ENCODE peak calls at places on chromosomes 16 and 17, in five cellular contexts. X, S, Y, O and W are unnamed samples.

GRCh38 chr17:75289832-75290337 is 652 bp upstream of the SLC25A19 start:
- DNase-seq in X (peak), S (peak), Y (peak), O (peak), W (no peak)

GRCh38 chr16:88870608-88871348 is 4.3 kb upstream of the PABPN1L start:
- DNase-seq in X (no peak), S (no peak), Y (no peak), O (no peak), W (no peak)

GRCh38 chr17:16288860-16289571 is 64.3 kb downstream of the CENPV start:
- DNase-seq in X (peak), S (no peak), Y (no peak), O (no peak), W (no peak)

GRCh38 chr16:47780213-47780612 is 319.1 kb downstream of the PHKB start:
- DNase-seq in X (no peak), S (no peak), Y (no peak), O (no peak), W (no peak)

GRCh38 chr17:77745702-77746101 is 212.8 kb upstream of the TNRC6C start:
- DNase-seq in X (no peak), S (no peak), Y (no peak), O (no peak), W (no peak)

GRCh38 chr16:64654137-64654652 is 467.7 kb downstream of the CDH11 start:
- DNase-seq in X (no peak), S (no peak), Y (no peak), O (no peak), W (peak)

GRCh38 chr17:13410874-13411273 is 190.9 kb downstream of the HS3ST3A1 start:
- DNase-seq in X (no peak), S (peak), Y (no peak), O (no peak), W (no peak)

GRCh38 chr16:2257726-2258125 is 6.3 kb upstream of the ECI1 start:
- DNase-seq in X (no peak), S (no peak), Y (peak), O (no peak), W (no peak)

GRCh38 chr16:88533381-88533831 is 36.8 kb upstream of the ZC3H18 start:
- DNase-seq in X (no peak), S (no peak), Y (no peak), O (no peak), W (no peak)

GRCh38 chr17:13750783-13751484 is 149.2 kb upstream of the HS3ST3A1 start:
- DNase-seq in X (no peak), S (no peak), Y (no peak), O (no peak), W (no peak)

GRCh38 chr17:14261406-14261805 is 24.7 kb upstream of the CDRT15 start:
- DNase-seq in X (no peak), S (no peak), Y (no peak), O (no peak), W (no peak)

GRCh38 chr17:7634384-7634783 is 4.4 kb downstream of the SHBG start:
- DNase-seq in X (peak), S (peak), Y (no peak), O (no peak), W (no peak)

GRCh38 chr17:60514053-60514452 is 12.0 kb downstream of the APPBP2 start:
- DNase-seq in X (no peak), S (no peak), Y (no peak), O (no peak), W (no peak)

GRCh38 chr17:78783711-78784396 is 1.8 kb upstream of the CYTH1 start:
- DNase-seq in X (peak), S (no peak), Y (no peak), O (no peak), W (no peak)

GRCh38 chr17:74601944-74602572 is 10.0 kb upstream of the CD300LD start:
- DNase-seq in X (peak), S (no peak), Y (no peak), O (peak), W (peak)

GRCh38 chr17:9644910-9645751 is at the start of gene USP43:
- DNase-seq in X (peak), S (no peak), Y (peak), O (peak), W (no peak)